ENCODE peak calls at places on chromosomes 2 and 18, in four cellular contexts. One of them, this sample, is unnamed.

GRCh38 chr2:8529706-8530277 is 152.1 kb upstream of the ID2 start:
- DNase-seq in mesenchymal stem cell: no peak
- DNase-seq in MM.1S: no peak
- DNase-seq in RWPE2: no peak
- DNase-seq in this sample: no peak

GRCh38 chr2:179724403-179724802 is 137.0 kb downstream of the ZNF385B start:
- DNase-seq in mesenchymal stem cell: no peak
- DNase-seq in MM.1S: no peak
- DNase-seq in RWPE2: no peak
- DNase-seq in this sample: no peak

GRCh38 chr2:165087933-165088901 is 115.6 kb downstream of the SCN3A start:
- DNase-seq in mesenchymal stem cell: no peak
- DNase-seq in MM.1S: no peak
- DNase-seq in RWPE2: no peak
- DNase-seq in this sample: no peak

GRCh38 chr2:1071650-1072049 is 121.0 kb downstream of the SNTG2 start:
- DNase-seq in mesenchymal stem cell: no peak
- DNase-seq in MM.1S: no peak
- DNase-seq in RWPE2: no peak
- DNase-seq in this sample: no peak

GRCh38 chr2:75464348-75464946 is 96.3 kb downstream of the EVA1A start:
- DNase-seq in mesenchymal stem cell: peak
- DNase-seq in MM.1S: no peak
- DNase-seq in RWPE2: no peak
- DNase-seq in this sample: no peak

GRCh38 chr2:68789603-68790002 is 55.0 kb downstream of the ARHGAP25 start:
- DNase-seq in mesenchymal stem cell: no peak
- DNase-seq in MM.1S: no peak
- DNase-seq in RWPE2: no peak
- DNase-seq in this sample: no peak

GRCh38 chr2:174683392-174683759 is 80.9 kb downstream of the CHRNA1 start:
- DNase-seq in mesenchymal stem cell: peak
- DNase-seq in MM.1S: no peak
- DNase-seq in RWPE2: no peak
- DNase-seq in this sample: peak

GRCh38 chr2:190343170-190343499 is 254 bp upstream of the INPP1 start:
- DNase-seq in mesenchymal stem cell: no peak
- DNase-seq in MM.1S: no peak
- DNase-seq in RWPE2: no peak
- DNase-seq in this sample: no peak

GRCh38 chr18:62999392-62999791 is 284.1 kb downstream of the PHLPP1 start:
- DNase-seq in mesenchymal stem cell: no peak
- DNase-seq in MM.1S: no peak
- DNase-seq in RWPE2: no peak
- DNase-seq in this sample: no peak

GRCh38 chr2:14975401-14975800 is 342.9 kb downstream of the LRATD1 start:
- DNase-seq in mesenchymal stem cell: no peak
- DNase-seq in MM.1S: no peak
- DNase-seq in RWPE2: no peak
- DNase-seq in this sample: no peak

GRCh38 chr2:135573620-135574019 is 42.3 kb downstream of the R3HDM1 start:
- DNase-seq in mesenchymal stem cell: no peak
- DNase-seq in MM.1S: no peak
- DNase-seq in RWPE2: no peak
- DNase-seq in this sample: peak

GRCh38 chr2:63372549-63372948 is 215.7 kb downstream of the WDPCP start:
- DNase-seq in mesenchymal stem cell: no peak
- DNase-seq in MM.1S: no peak
- DNase-seq in RWPE2: no peak
- DNase-seq in this sample: no peak

GRCh38 chr2:240588006-240588655 is 1.6 kb downstream of the CAPN10 start:
- DNase-seq in mesenchymal stem cell: no peak
- DNase-seq in MM.1S: no peak
- DNase-seq in RWPE2: peak
- DNase-seq in this sample: no peak

GRCh38 chr18:35513181-35513932 is 15.6 kb upstream of the INO80C start:
- DNase-seq in mesenchymal stem cell: peak
- DNase-seq in MM.1S: no peak
- DNase-seq in RWPE2: no peak
- DNase-seq in this sample: no peak

GRCh38 chr2:200300650-200301314 is 5.7 kb upstream of the SPATS2L start:
- DNase-seq in mesenchymal stem cell: peak
- DNase-seq in MM.1S: no peak
- DNase-seq in RWPE2: peak
- DNase-seq in this sample: no peak

GRCh38 chr2:39919511-39920317 is 140.7 kb upstream of the THUMPD2 start:
- DNase-seq in mesenchymal stem cell: no peak
- DNase-seq in MM.1S: no peak
- DNase-seq in RWPE2: no peak
- DNase-seq in this sample: peak

GRCh38 chr2:95043300-95043786 is 17.8 kb downstream of the MAL start:
- DNase-seq in mesenchymal stem cell: no peak
- DNase-seq in MM.1S: no peak
- DNase-seq in RWPE2: no peak
- DNase-seq in this sample: peak

GRCh38 chr2:38981061-38981669 is 91.5 kb downstream of the ARHGEF33 start:
- DNase-seq in mesenchymal stem cell: no peak
- DNase-seq in MM.1S: no peak
- DNase-seq in RWPE2: no peak
- DNase-seq in this sample: no peak

GRCh38 chr18:68467966-68468365 is 246.9 kb downstream of the TMX3 start:
- DNase-seq in mesenchymal stem cell: no peak
- DNase-seq in MM.1S: peak
- DNase-seq in RWPE2: no peak
- DNase-seq in this sample: no peak

GRCh38 chr18:26290388-26290787 is 64.1 kb downstream of the TAF4B start:
- DNase-seq in mesenchymal stem cell: no peak
- DNase-seq in MM.1S: no peak
- DNase-seq in RWPE2: no peak
- DNase-seq in this sample: no peak

GRCh38 chr2:212695426-212695825 is 156.8 kb upstream of the ERBB4 start:
- DNase-seq in mesenchymal stem cell: no peak
- DNase-seq in MM.1S: no peak
- DNase-seq in RWPE2: no peak
- DNase-seq in this sample: no peak

GRCh38 chr2:205372141-205372540 is 310.2 kb upstream of the NRP2 start:
- DNase-seq in mesenchymal stem cell: peak
- DNase-seq in MM.1S: peak
- DNase-seq in RWPE2: no peak
- DNase-seq in this sample: peak

GRCh38 chr18:61797691-61798590 is 94.9 kb downstream of the RNF152 start:
- DNase-seq in mesenchymal stem cell: no peak
- DNase-seq in MM.1S: no peak
- DNase-seq in RWPE2: no peak
- DNase-seq in this sample: no peak

GRCh38 chr18:61922435-61922834 is 29.6 kb upstream of the RNF152 start:
- DNase-seq in mesenchymal stem cell: no peak
- DNase-seq in MM.1S: no peak
- DNase-seq in RWPE2: no peak
- DNase-seq in this sample: no peak

GRCh38 chr2:20427931-20428526 is 18.8 kb upstream of the RHOB start:
- DNase-seq in mesenchymal stem cell: no peak
- DNase-seq in MM.1S: no peak
- DNase-seq in RWPE2: no peak
- DNase-seq in this sample: no peak

DNA sequence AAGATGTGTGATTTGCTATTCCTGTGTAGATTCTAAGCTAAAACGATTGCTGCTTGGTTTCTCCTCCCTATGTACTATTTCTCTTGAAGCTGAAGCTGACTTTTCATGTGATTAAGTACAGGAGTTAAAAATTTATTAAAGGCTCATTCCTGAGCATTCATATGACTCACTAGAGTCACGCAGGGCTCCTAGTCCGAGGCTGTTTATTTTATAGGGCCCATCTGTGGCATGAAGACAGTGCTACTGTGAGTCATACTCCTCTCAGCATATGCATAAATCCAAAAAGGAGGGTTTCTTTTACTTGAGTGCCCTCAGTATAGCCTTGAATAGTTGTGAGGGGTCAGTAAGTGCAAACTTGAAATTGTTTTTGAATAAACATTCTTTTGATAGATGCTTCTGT is 378.8 kb downstream of the PTPRM start:
- DNase-seq in mesenchymal stem cell: peak
- DNase-seq in MM.1S: no peak
- DNase-seq in RWPE2: no peak
- DNase-seq in this sample: no peak
- H3K4me3 ChIP-seq in mesenchymal stem cell: peak
- H3K4me3 ChIP-seq in MM.1S: no peak
- H3K4me3 ChIP-seq in RWPE2: no peak
- H3K4me3 ChIP-seq in this sample: no peak

GRCh38 chr18:74454279-74454741 is 2.8 kb downstream of the DIPK1C start:
- DNase-seq in mesenchymal stem cell: no peak
- DNase-seq in MM.1S: no peak
- DNase-seq in RWPE2: no peak
- DNase-seq in this sample: no peak

GRCh38 chr18:74453011-74453571 is 4.0 kb downstream of the DIPK1C start:
- DNase-seq in mesenchymal stem cell: no peak
- DNase-seq in MM.1S: no peak
- DNase-seq in RWPE2: no peak
- DNase-seq in this sample: no peak

GRCh38 chr18:74456017-74456408 is 1.1 kb downstream of the DIPK1C start:
- DNase-seq in mesenchymal stem cell: no peak
- DNase-seq in MM.1S: no peak
- DNase-seq in RWPE2: no peak
- DNase-seq in this sample: no peak

GRCh38 chr18:74455386-74455785 is 1.7 kb downstream of the DIPK1C start:
- DNase-seq in mesenchymal stem cell: no peak
- DNase-seq in MM.1S: no peak
- DNase-seq in RWPE2: no peak
- DNase-seq in this sample: no peak

GRCh38 chr18:74453642-74454198 is 3.4 kb downstream of the DIPK1C start:
- DNase-seq in mesenchymal stem cell: no peak
- DNase-seq in MM.1S: no peak
- DNase-seq in RWPE2: no peak
- DNase-seq in this sample: no peak
- H3K4me3 ChIP-seq in mesenchymal stem cell: no peak
- H3K4me3 ChIP-seq in MM.1S: no peak
- H3K4me3 ChIP-seq in RWPE2: no peak
- H3K4me3 ChIP-seq in this sample: no peak

GRCh38 chr18:42706618-42707017 is 408.9 kb downstream of the RIT2 start:
- DNase-seq in mesenchymal stem cell: no peak
- DNase-seq in MM.1S: no peak
- DNase-seq in RWPE2: peak
- DNase-seq in this sample: peak
- H3K4me3 ChIP-seq in mesenchymal stem cell: no peak
- H3K4me3 ChIP-seq in MM.1S: no peak
- H3K4me3 ChIP-seq in RWPE2: no peak
- H3K4me3 ChIP-seq in this sample: no peak

DNA sequence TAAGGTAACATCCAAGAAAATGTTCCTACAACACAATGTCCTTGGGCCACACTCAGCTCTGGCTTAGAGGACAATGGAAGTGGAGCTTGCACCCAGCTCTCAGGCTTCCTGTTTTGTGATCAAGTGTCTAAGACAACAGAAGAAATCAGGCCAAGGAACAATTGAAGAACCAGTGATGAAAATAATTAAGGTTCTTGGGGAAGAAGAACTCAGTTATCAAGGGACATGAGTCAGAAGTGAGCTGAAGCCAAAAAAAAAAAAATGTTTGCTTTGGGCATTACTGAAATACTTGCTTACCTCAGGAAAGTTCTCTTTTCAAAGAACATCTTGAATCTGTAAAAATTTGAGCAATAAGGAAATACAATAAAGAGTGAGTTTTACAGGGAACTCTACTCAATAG is 299.0 kb downstream of the FBXO15 start:
- DNase-seq in mesenchymal stem cell: peak
- DNase-seq in MM.1S: no peak
- DNase-seq in RWPE2: no peak
- DNase-seq in this sample: no peak
- H3K4me3 ChIP-seq in mesenchymal stem cell: no peak
- H3K4me3 ChIP-seq in MM.1S: no peak
- H3K4me3 ChIP-seq in RWPE2: no peak
- H3K4me3 ChIP-seq in this sample: no peak

This sample was measured in Jurkat, Clone E6-1.